ENCODE peak calls at places on chromosome 10, in six cellular contexts. H is neural crest cell, B is foreskin keratinocyte, T is AG09309, W is GM20000, E is endodermal cell. C is an unnamed sample.

GRCh38 chr10:16856092-16856491 is 38.9 kb upstream of the RSU1 start:
- DNase-seq in H (no peak), E (no peak), T (no peak), B (peak), W (no peak), C (no peak)

GRCh38 chr10:78371118-78371517 is 337.5 kb downstream of the RPS24 start:
- DNase-seq in E (peak), T (no peak), B (no peak), H (no peak), W (no peak), C (no peak)

GRCh38 chr10:71323407-71323806 is 4.3 kb downstream of the SLC29A3 start:
- DNase-seq in W (no peak), E (no peak), H (no peak), T (no peak), B (no peak), C (no peak)

GRCh38 chr10:13587367-13587766 is 602 bp downstream of the PRPF18 start:
- DNase-seq in H (no peak), E (peak), B (peak), T (no peak), W (no peak), C (no peak)

GRCh38 chr10:6350609-6351008 is 147.9 kb downstream of the PFKFB3 start:
- DNase-seq in E (no peak), W (no peak), H (no peak), T (no peak), B (no peak), C (no peak)

GRCh38 chr10:43846187-43846680 is 197.6 kb upstream of the ZNF32 start:
- DNase-seq in E (peak), T (peak), H (no peak), B (no peak), W (no peak), C (no peak)

GRCh38 chr10:48541144-48541795 is 63.6 kb downstream of the ARHGAP22 start:
- DNase-seq in E (peak), T (no peak), B (no peak), H (no peak), W (no peak), C (no peak)

GRCh38 chr10:14405076-14406065 is 74.6 kb upstream of the FRMD4A start:
- DNase-seq in E (no peak), B (peak), T (peak), H (no peak), W (no peak), C (peak)

GRCh38 chr10:122709971-122710370 is 10.3 kb upstream of the C10orf120 start:
- DNase-seq in W (no peak), H (no peak), T (no peak), E (no peak), B (no peak), C (no peak)

GRCh38 chr10:44973323-44974081 is 5.1 kb downstream of the DEPP1 start:
- DNase-seq in W (no peak), B (no peak), H (no peak), E (peak), T (no peak), C (no peak)

GRCh38 chr10:80136134-80136571 is 3.6 kb downstream of the PLAC9 start:
- DNase-seq in T (peak), H (no peak), E (no peak), W (no peak), B (no peak), C (peak)

GRCh38 chr10:75977146-75977545 is 545.7 kb downstream of the LRMDA start:
- DNase-seq in T (no peak), E (no peak), H (no peak), W (no peak), B (no peak), C (no peak)

GRCh38 chr10:102342462-102342861 is 53.0 kb upstream of the NFKB2 start:
- DNase-seq in E (peak), W (no peak), H (no peak), B (peak), T (no peak), C (no peak)

GRCh38 chr10:31701546-31701945 is 227.1 kb downstream of the ARHGAP12 start:
- DNase-seq in E (no peak), W (no peak), H (no peak), B (no peak), T (no peak), C (no peak)

GRCh38 chr10:42883993-42884983 is 101.7 kb downstream of the BMS1 start:
- DNase-seq in H (no peak), T (no peak), B (no peak), E (peak), W (no peak), C (no peak)

GRCh38 chr10:5089869-5090268 is 4.3 kb upstream of the AKR1C3 start:
- DNase-seq in T (no peak), E (peak), W (no peak), B (peak), H (no peak), C (no peak)
- TF ChIP-seq CTCF in T (peak), E (peak), W (no peak), B (peak), H (no peak), C (peak)

GRCh38 chr10:89466599-89467035 is 52.2 kb downstream of the IFIT5 start:
- DNase-seq in B (peak), H (no peak), W (peak), E (peak), T (no peak), C (no peak)
- TF ChIP-seq CTCF in B (peak), H (peak), W (peak), E (peak), T (peak), C (peak)

GRCh38 chr10:120806081-120806480 is 45.1 kb upstream of the WDR11 start:
- DNase-seq in E (no peak), H (no peak), T (no peak), W (no peak), B (no peak), C (no peak)

GRCh38 chr10:120810298-120810697 is 40.9 kb upstream of the WDR11 start:
- DNase-seq in W (no peak), E (peak), H (no peak), B (no peak), T (no peak), C (no peak)

GRCh38 chr10:120800528-120801323 is 50.4 kb upstream of the WDR11 start:
- DNase-seq in H (no peak), B (no peak), W (no peak), T (no peak), E (peak), C (no peak)

GRCh38 chr10:120804020-120804419 is 47.1 kb upstream of the WDR11 start:
- DNase-seq in B (no peak), W (no peak), T (no peak), H (no peak), E (no peak), C (no peak)

DNA sequence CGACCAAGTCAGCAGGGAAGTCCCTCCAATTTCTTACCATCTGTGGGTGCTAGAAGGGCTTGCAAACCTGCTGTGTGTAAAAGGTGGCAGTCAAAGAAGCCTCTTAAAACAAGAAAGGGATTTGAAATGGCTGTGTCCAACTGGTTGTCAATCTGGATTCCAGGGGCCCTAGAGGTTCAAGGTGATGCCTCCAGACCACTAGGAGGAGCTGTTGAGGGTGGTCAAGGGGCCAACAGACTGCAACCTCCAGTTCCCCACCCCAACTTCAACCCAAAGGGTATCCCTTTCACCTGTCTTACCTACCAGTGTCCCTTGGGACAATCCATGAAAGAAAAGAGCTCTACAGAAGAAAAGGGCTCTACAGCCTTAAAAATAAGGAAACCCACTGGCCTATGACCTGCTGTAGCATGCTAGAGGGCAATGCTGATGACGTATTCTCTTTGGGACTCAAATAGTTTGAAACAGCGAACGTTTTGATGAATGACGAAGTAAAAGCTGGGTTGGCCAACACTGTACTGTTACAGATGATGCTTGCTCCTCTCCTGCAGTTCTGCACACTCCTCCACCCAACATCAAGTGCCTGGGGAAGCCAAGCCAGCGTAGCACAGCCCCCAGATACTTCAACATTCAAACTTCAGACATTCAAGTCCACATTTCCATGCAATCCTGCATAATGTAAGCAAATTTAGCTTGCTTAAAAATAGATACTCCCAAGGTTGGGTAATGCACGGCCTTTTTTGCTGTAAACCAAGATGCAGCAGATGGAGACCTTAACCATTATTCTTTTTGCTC is 46.0 kb upstream of the WDR11 start:
- DNase-seq in E (peak), T (no peak), B (no peak), W (no peak), H (no peak), C (no peak)
- TF ChIP-seq CTCF in E (peak), T (no peak), B (peak), W (no peak), H (no peak), C (no peak)

DNA sequence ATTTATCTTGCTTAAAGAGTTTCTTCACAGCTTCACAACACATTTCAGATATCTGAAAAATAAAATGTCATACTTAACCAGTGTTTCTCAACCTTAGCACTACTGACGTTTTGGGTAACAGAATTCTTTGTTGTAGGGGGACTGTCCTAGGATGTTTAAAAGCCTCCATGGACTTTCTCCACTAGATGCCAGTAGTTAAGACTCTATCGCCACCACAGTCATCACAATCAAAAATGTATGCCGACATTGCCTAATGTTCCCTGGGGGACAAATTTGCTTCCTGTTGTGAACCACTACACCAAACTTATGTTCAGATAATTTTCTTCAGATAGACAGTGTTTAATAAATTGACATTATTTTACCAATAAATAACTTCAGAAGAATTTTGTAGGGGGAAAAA is 13.4 kb downstream of the NOC3L start:
- DNase-seq in H (no peak), T (no peak), W (no peak), B (no peak), E (no peak), C (no peak)
- TF ChIP-seq CTCF in H (no peak), T (peak), W (no peak), B (no peak), E (peak), C (no peak)

GRCh38 chr10:129774082-129774735 is 189.9 kb downstream of the EBF3 start:
- DNase-seq in H (no peak), T (no peak), E (peak), W (no peak), B (no peak), C (no peak)
- TF ChIP-seq CTCF in H (no peak), T (no peak), E (no peak), W (no peak), B (no peak), C (no peak)

GRCh38 chr10:52266858-52267257 is 47.2 kb upstream of the DKK1 start:
- DNase-seq in T (no peak), E (no peak), W (no peak), B (no peak), H (no peak), C (no peak)
- TF ChIP-seq CTCF in T (no peak), E (no peak), W (no peak), B (no peak), H (no peak), C (no peak)

GRCh38 chr10:61673360-61673759 is 10.6 kb downstream of the CABCOCO1 start:
- DNase-seq in W (no peak), E (no peak), B (no peak), H (no peak), T (no peak), C (no peak)

GRCh38 chr10:61663466-61663865 is 737 bp downstream of the CABCOCO1 start:
- DNase-seq in H (no peak), T (no peak), E (no peak), W (no peak), B (no peak), C (no peak)

GRCh38 chr10:61669849-61670248 is 7.1 kb downstream of the CABCOCO1 start:
- DNase-seq in E (no peak), T (no peak), H (no peak), W (no peak), B (no peak), C (no peak)

GRCh38 chr10:61664985-61665384 is 2.3 kb downstream of the CABCOCO1 start:
- DNase-seq in W (no peak), T (no peak), H (no peak), E (no peak), B (no peak), C (no peak)

GRCh38 chr10:61669161-61669755 is 6.5 kb downstream of the CABCOCO1 start:
- DNase-seq in E (no peak), T (no peak), W (no peak), B (no peak), H (no peak), C (no peak)
- TF ChIP-seq CTCF in E (peak), T (no peak), W (no peak), B (no peak), H (peak), C (peak)

C was measured in AG04450.